ENCODE peak calls at places on chromosomes 12 and 14, in nine cellular contexts. W is spleen, Q is dorsolateral prefrontal cortex, H is fibroblast of the aortic adventitia, Y is astrocyte of the spinal cord, B is body of pancreas, Z is ovary, O is epithelial cell of esophagus, J is pancreas. U is an unnamed sample.

GRCh38 chr14:68346540-68347232 is 446.2 kb downstream of the ZFP36L1 start:
- DNase-seq in W (no peak), Q (no peak), H (no peak), Y (no peak), B (no peak), Z (no peak), O (no peak), J (no peak), U (no peak)

GRCh38 chr14:78509516-78509915 is 339.3 kb downstream of the NRXN3 start:
- DNase-seq in W (no peak), Q (no peak), H (no peak), Y (no peak), B (no peak), Z (no peak), O (no peak), J (no peak), U (no peak)

GRCh38 chr12:6092784-6093722 is 31.4 kb downstream of the VWF start:
- DNase-seq in W (peak), Q (no peak), H (peak), Y (peak), B (no peak), Z (no peak), O (peak), J (no peak), U (peak)

GRCh38 chr12:66144796-66145754 is 14.5 kb upstream of the LLPH start:
- DNase-seq in W (no peak), Q (no peak), H (peak), Y (peak), B (peak), Z (no peak), O (peak), J (no peak), U (peak)

GRCh38 chr14:102394717-102395378 is 32.1 kb downstream of the TECPR2 start:
- DNase-seq in W (no peak), Q (no peak), H (no peak), Y (no peak), B (no peak), Z (no peak), O (no peak), J (no peak), U (no peak)

GRCh38 chr12:52052471-52053186 is 1.4 kb downstream of the NR4A1 start:
- DNase-seq in W (no peak), Q (no peak), H (peak), Y (no peak), B (peak), Z (peak), O (peak), J (peak), U (no peak)

GRCh38 chr12:108564724-108565123 is 2.3 kb downstream of the ISCU start:
- DNase-seq in W (no peak), Q (no peak), H (peak), Y (no peak), B (no peak), Z (no peak), O (no peak), J (no peak), U (no peak)

GRCh38 chr12:68222336-68222735 is 3.3 kb downstream of the IL26 start:
- DNase-seq in W (no peak), Q (no peak), H (peak), Y (no peak), B (peak), Z (no peak), O (peak), J (no peak), U (no peak)

GRCh38 chr12:33439587-33440011 is at the start of gene SYT10:
- DNase-seq in W (peak), Q (peak), H (no peak), Y (peak), B (no peak), Z (no peak), O (peak), J (peak), U (no peak)

GRCh38 chr14:32381869-32382268 is 52.8 kb downstream of the AKAP6 start:
- DNase-seq in W (no peak), Q (no peak), H (peak), Y (no peak), B (no peak), Z (no peak), O (peak), J (no peak), U (no peak)

GRCh38 chr14:32383337-32384009 is 54.4 kb downstream of the AKAP6 start:
- DNase-seq in W (no peak), Q (no peak), H (peak), Y (no peak), B (no peak), Z (no peak), O (peak), J (no peak), U (no peak)

GRCh38 chr14:32384464-32384863 is 55.4 kb downstream of the AKAP6 start:
- DNase-seq in W (no peak), Q (no peak), H (no peak), Y (no peak), B (no peak), Z (no peak), O (peak), J (no peak), U (no peak)

GRCh38 chr14:32379447-32379846 is 50.3 kb downstream of the AKAP6 start:
- DNase-seq in W (no peak), Q (no peak), H (no peak), Y (no peak), B (no peak), Z (no peak), O (no peak), J (no peak), U (no peak)

GRCh38 chr14:32382704-32383103 is 53.6 kb downstream of the AKAP6 start:
- DNase-seq in W (no peak), Q (peak), H (peak), Y (peak), B (no peak), Z (no peak), O (peak), J (no peak), U (no peak)
- TF ChIP-seq CTCF in W (no peak), Q (peak), H (peak), Y (peak), B (no peak), Z (no peak), O (peak), J (no peak), U (peak)

GRCh38 chr12:124332068-124332672 is 37.3 kb downstream of the RFLNA start:
- DNase-seq in W (no peak), Q (no peak), H (no peak), Y (no peak), B (no peak), Z (no peak), O (no peak), J (peak), U (no peak)
- TF ChIP-seq CTCF in W (no peak), Q (no peak), H (peak), Y (peak), B (no peak), Z (no peak), O (no peak), J (no peak), U (peak)

GRCh38 chr12:77724367-77724957 is 106.2 kb upstream of the NAV3 start:
- DNase-seq in W (no peak), Q (no peak), H (peak), Y (peak), B (peak), Z (no peak), O (peak), J (no peak), U (peak)

GRCh38 chr12:77723308-77723707 is 107.4 kb upstream of the NAV3 start:
- DNase-seq in W (no peak), Q (no peak), H (no peak), Y (no peak), B (no peak), Z (no peak), O (peak), J (no peak), U (no peak)

GRCh38 chr12:77725611-77726010 is 105.1 kb upstream of the NAV3 start:
- DNase-seq in W (no peak), Q (no peak), H (peak), Y (peak), B (no peak), Z (no peak), O (no peak), J (no peak), U (peak)

GRCh38 chr12:77720258-77720657 is 110.4 kb upstream of the NAV3 start:
- DNase-seq in W (no peak), Q (no peak), H (no peak), Y (no peak), B (no peak), Z (no peak), O (peak), J (no peak), U (peak)
- TF ChIP-seq CTCF in W (no peak), Q (no peak), H (no peak), Y (no peak), B (no peak), Z (no peak), O (peak), J (no peak), U (peak)

GRCh38 chr12:64470507-64470906 is 18.6 kb downstream of the TBK1 start:
- DNase-seq in W (no peak), Q (no peak), H (no peak), Y (no peak), B (no peak), Z (no peak), O (no peak), J (no peak), U (no peak)
- TF ChIP-seq CTCF in W (no peak), Q (no peak), H (no peak), Y (no peak), B (no peak), Z (no peak), O (no peak), J (no peak), U (no peak)